ENCODE peak calls at places on chromosome 12, in eight cellular contexts. M is IMR-90; G is substantia nigra; P is A172; O is RWPE2; D is activated CD8-positive, alpha-beta memory T cell treated with anti-CD3 and anti-CD28 coated beads for 24 hours; U is renal cortical epithelial cell; Z is pons. E is an unnamed sample.

GRCh38 chr12:68406134-68406576 is 74.0 kb upstream of the MDM1 start:
- DNase-seq in M (peak; percentile 82), G (peak; percentile 53), P (peak; percentile 60), O (peak; percentile 71), D (no peak), U (peak; percentile 84), Z (peak; percentile 72), E (peak; percentile 54)

GRCh38 chr12:78271546-78271945 is 440.9 kb downstream of the NAV3 start:
- DNase-seq in M (peak; percentile 10), G (no peak), P (no peak), O (no peak), D (no peak), U (no peak), Z (no peak), E (no peak)

GRCh38 chr12:69024413-69024812 is 91.4 kb upstream of the CPM start:
- DNase-seq in M (no peak), G (no peak), P (peak; percentile 49), O (peak; percentile 93), D (no peak), U (peak; percentile 100), Z (no peak), E (no peak)

GRCh38 chr12:13209279-13210021 is 12.9 kb downstream of the EMP1 start:
- DNase-seq in M (no peak), G (no peak), P (no peak), O (no peak), D (no peak), U (no peak), Z (no peak), E (no peak)

GRCh38 chr12:96131230-96131788 is 62.9 kb upstream of the ELK3 start:
- DNase-seq in M (no peak), G (no peak), P (no peak), O (no peak), D (no peak), U (no peak), Z (no peak), E (no peak)

GRCh38 chr12:120438495-120439198 is 734 bp downstream of the COX6A1 start:
- DNase-seq in M (no peak), G (no peak), P (no peak), O (no peak), D (no peak), U (no peak), Z (no peak), E (no peak)

GRCh38 chr12:115850924-115851323 is 426.6 kb downstream of the MED13L start:
- DNase-seq in M (no peak), G (no peak), P (no peak), O (no peak), D (no peak), U (no peak), Z (no peak), E (no peak)

GRCh38 chr12:49564241-49565118 is 3.5 kb downstream of the MCRS1 start:
- DNase-seq in M (no peak), G (no peak), P (no peak), O (no peak), D (no peak), U (no peak), Z (no peak), E (no peak)

GRCh38 chr12:110639336-110640178 is 25.6 kb downstream of the TCTN1 start:
- DNase-seq in M (peak; percentile 86), G (no peak), P (peak; percentile 50), O (no peak), D (no peak), U (peak; percentile 36), Z (peak; percentile 46), E (peak; percentile 37)

GRCh38 chr12:120783197-120783596 is 57.6 kb downstream of the ACADS start:
- DNase-seq in M (peak; percentile 87), G (no peak), P (peak; percentile 66), O (no peak), D (no peak), U (peak; percentile 47), Z (no peak), E (no peak)

GRCh38 chr12:89051065-89051677 is 301.1 kb downstream of the DUSP6 start:
- DNase-seq in M (peak; percentile 78), G (no peak), P (peak; percentile 48), O (no peak), D (no peak), U (peak; percentile 75), Z (peak; percentile 80), E (peak; percentile 46)

GRCh38 chr12:77339610-77340009 is 274.2 kb upstream of the E2F7 start:
- DNase-seq in M (peak; percentile 43), G (no peak), P (peak; percentile 27), O (no peak), D (no peak), U (no peak), Z (no peak), E (no peak)

GRCh38 chr12:6980740-6981139 is 10.0 kb downstream of the EMG1 start:
- DNase-seq in M (no peak), G (no peak), P (no peak), O (no peak), D (no peak), U (no peak), Z (no peak), E (no peak)

GRCh38 chr12:10191865-10192264 is 13.0 kb downstream of the TMEM52B start:
- DNase-seq in M (peak; percentile 81), G (no peak), P (peak; percentile 66), O (no peak), D (no peak), U (peak; percentile 98), Z (no peak), E (no peak)

GRCh38 chr12:47216150-47216677 is 136.5 kb upstream of the AMIGO2 start:
- DNase-seq in M (no peak), G (peak; percentile 11), P (no peak), O (no peak), D (peak; percentile 79), U (no peak), Z (peak; percentile 85), E (peak; percentile 61)

E was measured in globus pallidus.